ENCODE peak calls at places on chromosomes 3 and 15, in ten cellular contexts. L is DMS153; B is cardiac muscle cell; H is stimulated activated CD8-positive, alpha-beta memory T cell treated with anti-CD3 and anti-CD28 coated beads, Interleukin-4, amount 100 ng/mL, for 48 hours; Y is CD4-positive, alpha-beta T cell; M is MCF 10A; P is M059J; W is stimulated activated CD4-positive, alpha-beta T cell treated with anti-CD3 and anti-CD28 coated beads, Interleukin-2, amount 100 ng/mL, for 48 hours; J is choroid plexus epithelial cell; R is sigmoid colon. E is an unnamed sample.
A peak's percentile ranks its signal among the peaks of the same experiment; 100 is the strongest.

GRCh38 chr3:86147119-86147518 is 843.8 kb downstream of the VGLL3 start:
- DNase-seq in L (no peak), B (no peak), H (no peak), Y (no peak), M (peak; percentile 9), P (no peak), W (no peak), J (no peak), R (no peak), E (no peak)

GRCh38 chr3:56989434-56990294 is 70.8 kb upstream of the SPATA12 start:
- DNase-seq in L (no peak), B (peak; percentile 65), H (no peak), Y (no peak), M (no peak), P (no peak), W (no peak), J (no peak), R (peak; percentile 77), E (peak; percentile 53)

GRCh38 chr15:75868019-75868418 is 24.8 kb downstream of the UBE2Q2 start:
- DNase-seq in L (no peak), B (no peak), H (no peak), Y (no peak), M (no peak), P (no peak), W (no peak), J (no peak), R (no peak), E (no peak)

GRCh38 chr15:101541501-101542292 is 52.2 kb upstream of the PCSK6 start:
- DNase-seq in L (no peak), B (no peak), H (no peak), Y (peak; percentile 20), M (no peak), P (no peak), W (no peak), J (no peak), R (peak; percentile 47), E (no peak)

GRCh38 chr15:71716990-71717389 is 93.4 kb upstream of the NR2E3 start:
- DNase-seq in L (no peak), B (peak; percentile 57), H (no peak), Y (no peak), M (peak; percentile 30), P (peak; percentile 37), W (no peak), J (peak; percentile 67), R (no peak), E (no peak)

GRCh38 chr3:167450675-167451074 is 23.2 kb downstream of the SERPINI2 start:
- DNase-seq in L (no peak), B (no peak), H (no peak), Y (no peak), M (no peak), P (no peak), W (no peak), J (no peak), R (no peak), E (no peak)

GRCh38 chr3:196726788-196727675 is 12.6 kb upstream of the PAK2 start:
- DNase-seq in L (no peak), B (peak; percentile 38), H (no peak), Y (no peak), M (peak; percentile 39), P (peak; percentile 88), W (no peak), J (peak; percentile 60), R (no peak), E (no peak)

GRCh38 chr15:41894791-41895463 is 1.1 kb upstream of the SPTBN5 start:
- DNase-seq in L (peak; percentile 63), B (peak; percentile 75), H (peak; percentile 82), Y (peak; percentile 89), M (peak; percentile 80), P (peak; percentile 85), W (peak; percentile 43), J (peak; percentile 81), R (peak; percentile 87), E (peak; percentile 87)

GRCh38 chr3:177306252-177306651 is 109.0 kb upstream of the TBL1XR1 start:
- DNase-seq in L (no peak), B (peak; percentile 55), H (no peak), Y (no peak), M (peak; percentile 68), P (no peak), W (no peak), J (peak; percentile 72), R (no peak), E (no peak)

GRCh38 chr15:31308185-31308639 is 18.4 kb upstream of the KLF13 start:
- DNase-seq in L (no peak), B (no peak), H (peak; percentile 30), Y (no peak), M (no peak), P (no peak), W (no peak), J (no peak), R (no peak), E (no peak)

GRCh38 chr3:51934139-51934850 is 7.4 kb downstream of the RRP9 start:
- DNase-seq in L (no peak), B (no peak), H (no peak), Y (no peak), M (no peak), P (no peak), W (no peak), J (no peak), R (peak; percentile 59), E (no peak)

GRCh38 chr3:52670621-52671521 is 14.8 kb downstream of the PBRM1 start:
- DNase-seq in L (no peak), B (peak; percentile 99), H (peak; percentile 48), Y (no peak), M (peak; percentile 98), P (peak; percentile 99), W (peak; percentile 30), J (peak; percentile 100), R (no peak), E (no peak)

GRCh38 chr3:38314112-38314766 is 32.1 kb downstream of the SLC22A14 start:
- DNase-seq in L (no peak), B (no peak), H (no peak), Y (no peak), M (no peak), P (no peak), W (no peak), J (no peak), R (no peak), E (no peak)

GRCh38 chr15:80662129-80662528 is 33.0 kb upstream of the ABHD17C start:
- DNase-seq in L (no peak), B (no peak), H (no peak), Y (no peak), M (no peak), P (peak; percentile 5), W (no peak), J (no peak), R (no peak), E (no peak)

GRCh38 chr15:90264649-90265048 is 823 bp upstream of the NGRN start:
- DNase-seq in L (no peak), B (no peak), H (peak; percentile 53), Y (no peak), M (peak; percentile 54), P (peak; percentile 60), W (peak; percentile 24), J (no peak), R (no peak), E (no peak)

GRCh38 chr15:92115834-92116233 is 262.3 kb downstream of the SLCO3A1 start:
- DNase-seq in L (no peak), B (no peak), H (no peak), Y (no peak), M (no peak), P (no peak), W (no peak), J (no peak), R (no peak), E (no peak)

GRCh38 chr3:121988146-121988545 is 33.9 kb downstream of the ILDR1 start:
- DNase-seq in L (no peak), B (no peak), H (no peak), Y (no peak), M (no peak), P (peak; percentile 79), W (no peak), J (no peak), R (no peak), E (no peak)

GRCh38 chr15:70486451-70487379 is 276.6 kb downstream of the UACA start:
- DNase-seq in L (no peak), B (peak; percentile 96), H (peak; percentile 88), Y (no peak), M (peak; percentile 93), P (peak; percentile 94), W (peak; percentile 60), J (peak; percentile 97), R (peak; percentile 77), E (peak; percentile 85)

GRCh38 chr3:101039285-101039684 is 46.1 kb upstream of the ABI3BP start:
- DNase-seq in L (no peak), B (no peak), H (no peak), Y (no peak), M (peak; percentile 83), P (peak; percentile 70), W (no peak), J (no peak), R (no peak), E (no peak)

GRCh38 chr3:190384241-190384863 is 3.6 kb upstream of the CLDN16 start:
- DNase-seq in L (peak; percentile 87), B (peak; percentile 60), H (no peak), Y (no peak), M (peak; percentile 93), P (peak; percentile 84), W (no peak), J (peak; percentile 87), R (no peak), E (no peak)

GRCh38 chr3:126129408-126129891 is 45.5 kb upstream of the SLC41A3 start:
- DNase-seq in L (no peak), B (peak; percentile 38), H (no peak), Y (peak; percentile 19), M (peak; percentile 95), P (peak; percentile 98), W (no peak), J (peak; percentile 16), R (peak; percentile 73), E (peak; percentile 75)

GRCh38 chr15:64858136-64858535 is 16.4 kb downstream of the PLEKHO2 start:
- DNase-seq in L (no peak), B (no peak), H (no peak), Y (no peak), M (no peak), P (no peak), W (no peak), J (no peak), R (no peak), E (no peak)

GRCh38 chr15:44811347-44811746 is 75.0 kb downstream of the TRIM69 start:
- DNase-seq in L (peak; percentile 81), B (no peak), H (no peak), Y (no peak), M (peak; percentile 8), P (peak; percentile 10), W (no peak), J (no peak), R (no peak), E (no peak)

GRCh38 chr15:39969002-39969394 is 35.1 kb downstream of the EIF2AK4 start:
- DNase-seq in L (no peak), B (no peak), H (no peak), Y (no peak), M (no peak), P (no peak), W (no peak), J (no peak), R (no peak), E (no peak)

GRCh38 chr3:113834983-113835382 is 3.6 kb upstream of the GRAMD1C start:
- DNase-seq in L (no peak), B (no peak), H (no peak), Y (no peak), M (no peak), P (peak; percentile 63), W (no peak), J (no peak), R (no peak), E (no peak)

GRCh38 chr15:73870700-73871408 is 2.5 kb upstream of the TBC1D21 start:
- DNase-seq in L (no peak), B (peak; percentile 89), H (no peak), Y (no peak), M (no peak), P (peak; percentile 8), W (no peak), J (peak; percentile 59), R (no peak), E (peak; percentile 76)

GRCh38 chr3:8886556-8886955 is 76.7 kb downstream of the RAD18 start:
- DNase-seq in L (no peak), B (peak; percentile 38), H (no peak), Y (no peak), M (no peak), P (peak; percentile 79), W (no peak), J (peak; percentile 45), R (no peak), E (no peak)

GRCh38 chr15:38253448-38253847 is 812 bp downstream of the SPRED1 start:
- DNase-seq in L (no peak), B (peak; percentile 77), H (no peak), Y (no peak), M (peak; percentile 61), P (peak; percentile 85), W (no peak), J (peak; percentile 71), R (no peak), E (no peak)